ENCODE peak calls at places on chromosomes 6 and 20, in seven cellular contexts. I is GM12878, F is transverse colon, B is H1, M is suprapubic skin, C is sigmoid colon, H is A549. T is an unnamed sample.
A peak's percentile ranks its signal among the peaks of the same experiment; 100 is the strongest.

GRCh38 chr6:36127462-36128016 is 2.8 kb upstream of the MAPK13 start:
- DNase-seq in M (peak; percentile 64), B (no peak), C (peak; percentile 77), F (no peak), I (no peak), H (peak; percentile 40), T (peak; percentile 93)

GRCh38 chr6:12592634-12593033 is 123.9 kb upstream of the PHACTR1 start:
- DNase-seq in M (no peak), B (no peak), H (peak; percentile 9), C (no peak), F (no peak), I (no peak), T (peak; percentile 51)

GRCh38 chr20:6783752-6784725 is 16.6 kb downstream of the BMP2 start:
- DNase-seq in I (no peak), M (no peak), H (no peak), F (peak; percentile 54), B (no peak), C (no peak), T (peak; percentile 24)

GRCh38 chr6:106569444-106569843 is 59.9 kb downstream of the RTN4IP1 start:
- DNase-seq in H (no peak), M (no peak), C (no peak), I (no peak), B (no peak), F (no peak), T (no peak)

GRCh38 chr6:35448191-35448590 is 3.9 kb upstream of the FANCE start:
- DNase-seq in C (no peak), F (no peak), H (no peak), I (no peak), M (no peak), B (no peak), T (no peak)

GRCh38 chr20:51431321-51431720 is 111.2 kb downstream of the NFATC2 start:
- DNase-seq in M (no peak), I (no peak), C (no peak), B (no peak), F (no peak), H (no peak), T (no peak)

GRCh38 chr6:54846243-54846856 is at the start of gene FAM83B:
- DNase-seq in F (peak; percentile 87), H (no peak), M (peak; percentile 80), C (no peak), B (peak; percentile 82), I (no peak), T (peak; percentile 87)

GRCh38 chr6:16168858-16169257 is 40.0 kb downstream of the MYLIP start:
- DNase-seq in C (no peak), H (no peak), F (no peak), I (peak; percentile 32), B (no peak), M (no peak), T (no peak)

GRCh38 chr6:18323935-18324707 is 59.8 kb upstream of the DEK start:
- DNase-seq in I (no peak), F (no peak), M (no peak), C (no peak), B (no peak), H (peak; percentile 47), T (no peak)

GRCh38 chr6:128249429-128249828 is 271.0 kb downstream of the PTPRK start:
- DNase-seq in B (no peak), H (no peak), M (no peak), C (no peak), I (no peak), F (no peak), T (no peak)

GRCh38 chr6:128246472-128246871 is 273.9 kb downstream of the PTPRK start:
- DNase-seq in H (no peak), M (no peak), F (no peak), I (no peak), C (no peak), B (no peak), T (peak; percentile 21)

GRCh38 chr6:128241221-128241620 is 279.2 kb downstream of the PTPRK start:
- DNase-seq in I (no peak), F (no peak), B (no peak), C (no peak), M (no peak), H (no peak), T (no peak)

GRCh38 chr6:128242765-128243403 is 277.5 kb downstream of the PTPRK start:
- DNase-seq in I (no peak), F (no peak), M (no peak), C (no peak), B (no peak), H (no peak), T (no peak)

DNA sequence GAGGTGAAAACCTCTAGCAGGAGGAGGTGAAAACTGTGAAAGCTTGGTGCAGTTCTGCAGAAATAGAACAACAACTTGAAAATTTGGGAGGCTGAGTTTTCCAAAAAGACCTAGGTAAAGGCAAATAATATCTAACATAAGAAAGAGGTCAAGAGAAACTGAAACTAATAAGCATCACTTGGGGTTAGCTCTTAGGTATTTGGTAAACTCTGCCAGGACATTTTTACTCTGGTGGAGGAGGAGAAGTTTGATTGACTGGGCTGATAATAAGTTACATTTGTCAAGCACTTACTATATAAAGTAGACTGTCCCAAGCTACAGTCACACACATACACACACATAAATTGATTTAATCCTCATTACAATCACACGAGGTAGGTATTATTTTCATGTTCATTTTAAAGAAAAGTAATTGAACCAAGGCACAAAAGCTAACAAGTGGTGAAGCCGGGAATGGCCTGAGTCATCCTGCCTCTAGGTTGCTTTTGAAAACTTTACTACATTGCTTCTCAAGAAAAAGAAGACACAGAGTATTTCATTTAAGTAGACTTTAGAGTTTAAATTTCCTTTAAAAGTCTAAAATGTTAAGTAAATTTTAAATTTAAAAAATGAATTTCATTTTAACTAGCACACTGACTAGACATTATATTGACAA is 275.5 kb downstream of the PTPRK start:
- DNase-seq in B (no peak), I (no peak), H (no peak), M (no peak), C (no peak), F (no peak), T (no peak)
- TF ChIP-seq EP300 in B (no peak), I (no peak), H (no peak), M (no peak), C (no peak), F (no peak), T (no peak)

GRCh38 chr20:62333820-62334595 is 31.2 kb downstream of the ADRM1 start:
- DNase-seq in F (no peak), I (no peak), C (no peak), H (no peak), B (no peak), M (no peak), T (no peak)

GRCh38 chr20:62336775-62337557 is 30.1 kb downstream of the LAMA5 start:
- DNase-seq in M (no peak), C (no peak), B (no peak), F (no peak), H (no peak), I (no peak), T (no peak)

GRCh38 chr20:62334881-62335280 is 32.1 kb downstream of the ADRM1 start:
- DNase-seq in I (no peak), H (no peak), B (no peak), F (no peak), C (no peak), M (no peak), T (peak; percentile 73)

GRCh38 chr20:62336329-62336728 is 30.8 kb downstream of the LAMA5 start:
- DNase-seq in B (no peak), H (no peak), I (no peak), C (no peak), F (no peak), M (no peak), T (peak; percentile 38)

GRCh38 chr20:62335532-62335931 is 31.6 kb downstream of the LAMA5 start:
- DNase-seq in B (no peak), F (no peak), H (no peak), C (no peak), M (no peak), I (no peak), T (no peak)
- H3K4me1 ChIP-seq in B (no peaks in the 10 kb centered on the region), F (no peaks in the 10 kb centered on the region), H (no peaks in the 10 kb centered on the region), C (no peaks in the 10 kb centered on the region), M (no peaks in the 10 kb centered on the region), I (peaks cover 35% of the 10 kb centered on the region), T (no peaks in the 10 kb centered on the region)

GRCh38 chr6:1384549-1385128 is 4.7 kb upstream of the FOXF2 start:
- DNase-seq in B (no peak), F (no peak), H (no peak), I (no peak), M (no peak), C (no peak), T (peak; percentile 69)

GRCh38 chr6:1382331-1382882 is 7.0 kb upstream of the FOXF2 start:
- DNase-seq in B (peak; percentile 78), H (no peak), I (no peak), M (no peak), F (no peak), C (no peak), T (no peak)

GRCh38 chr6:1382883-1383728 is 6.3 kb upstream of the FOXF2 start:
- DNase-seq in I (no peak), M (no peak), F (no peak), B (peak; percentile 82), C (no peak), H (no peak), T (no peak)

GRCh38 chr6:1385129-1386042 is 4.0 kb upstream of the FOXF2 start:
- DNase-seq in C (no peak), H (no peak), F (no peak), B (no peak), I (no peak), M (no peak), T (no peak)

DNA sequence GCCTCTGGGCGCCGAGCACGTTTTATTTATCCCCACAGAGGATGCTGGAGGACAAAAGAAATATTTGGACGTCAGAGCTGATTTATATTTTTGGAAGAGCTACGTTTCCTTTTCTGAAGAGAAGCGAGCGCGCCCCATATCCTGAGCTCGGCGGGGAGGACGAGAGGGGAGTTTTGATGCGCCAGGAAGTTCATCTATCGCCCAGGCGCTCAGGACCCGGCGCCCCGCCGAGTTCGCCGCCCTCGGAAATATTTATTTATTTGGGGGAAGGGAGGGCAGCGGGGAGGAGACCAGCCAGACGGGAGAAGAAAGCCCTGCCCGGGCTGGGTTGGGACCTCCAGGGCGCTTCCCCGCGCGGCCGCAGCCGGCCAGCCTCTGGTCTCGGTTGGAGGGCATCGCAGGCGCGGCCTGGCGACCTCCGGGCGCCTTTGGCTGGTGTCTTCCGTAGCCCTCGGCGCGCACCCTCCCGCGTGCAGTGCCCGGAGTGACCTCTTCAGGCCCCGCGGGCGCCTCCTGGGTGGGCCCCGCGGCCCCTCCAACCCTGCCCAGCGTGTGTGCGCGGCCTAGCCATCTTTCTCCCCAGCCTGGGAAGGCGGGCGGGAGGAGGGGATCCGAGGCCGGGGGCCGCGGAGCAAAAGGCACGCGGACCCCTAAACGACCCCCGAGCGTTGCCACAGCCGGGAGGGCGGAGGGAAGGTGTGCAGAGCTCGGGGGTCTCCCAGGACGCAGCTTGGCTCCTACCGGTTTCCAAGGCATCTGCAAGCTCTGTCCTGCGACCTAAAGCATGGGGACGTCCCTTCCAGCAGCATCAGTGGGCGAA is 5.4 kb upstream of the FOXF2 start:
- DNase-seq in C (no peak), H (no peak), F (no peak), I (no peak), M (no peak), B (no peak), T (no peak)
- TF ChIP-seq POLR2A in C (no peak), H (no peak), F (no peak), I (no peak), M (no peak), B (no peak), T (no peak)

DNA sequence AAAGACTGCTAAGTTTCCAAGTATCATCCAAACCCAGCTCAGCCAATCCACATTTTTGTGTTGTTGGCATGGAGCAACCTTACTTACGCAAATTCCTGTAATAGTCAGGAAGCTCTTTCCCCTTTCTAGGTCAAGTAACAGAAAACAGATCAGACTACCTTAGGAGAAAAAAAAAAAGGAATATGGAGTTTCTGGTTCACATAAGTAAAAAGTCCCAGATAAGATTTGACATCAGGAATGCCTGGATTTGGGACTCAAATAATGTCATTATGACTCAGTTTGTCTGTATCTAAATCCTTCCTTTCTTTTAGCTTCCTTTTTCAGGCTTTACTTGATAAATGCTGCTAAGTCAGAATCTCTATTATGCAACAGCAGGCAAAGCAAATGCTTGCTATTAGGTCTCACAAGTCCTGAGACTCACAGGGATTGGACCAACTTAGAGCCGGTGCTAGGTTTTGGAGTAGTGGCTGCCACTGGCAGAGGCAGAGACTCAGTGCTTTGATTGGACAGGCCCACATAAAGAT is 44.5 kb downstream of the NCOA7 start:
- DNase-seq in M (no peak), C (peak; percentile 72), F (no peak), B (no peak), H (no peak), I (no peak), T (no peak)
- TF ChIP-seq EP300 in M (no peak), C (peak; percentile 10), F (no peak), B (no peak), H (no peak), I (no peak), T (peak; percentile 64)

T was measured in upper lobe of left lung.